ENCODE peak calls at places on chromosome 6, in eight cellular contexts. One of them, this sample, is unnamed.

GRCh38 chr6:25413506-25413905 is 134.3 kb downstream of the CARMIL1 start:
- DNase-seq in HCT116: no peak
- DNase-seq in PC-3: no peak
- DNase-seq in psoas muscle: no peak
- DNase-seq in tibial nerve: no peak
- DNase-seq in testis: no peak
- DNase-seq in trophoblast cell: no peak
- DNase-seq in fibroblast of lung: peak; percentile 47
- DNase-seq in this sample: no peak

GRCh38 chr6:133916650-133917151 is 27.8 kb downstream of the TCF21 start:
- DNase-seq in HCT116: peak; percentile 85
- DNase-seq in PC-3: peak; percentile 86
- DNase-seq in psoas muscle: peak; percentile 86
- DNase-seq in tibial nerve: peak; percentile 98
- DNase-seq in testis: peak; percentile 98
- DNase-seq in trophoblast cell: peak; percentile 88
- DNase-seq in fibroblast of lung: peak; percentile 76
- DNase-seq in this sample: peak; percentile 83

GRCh38 chr6:4264076-4264475 is 128.7 kb upstream of the ECI2 start:
- DNase-seq in HCT116: no peak
- DNase-seq in PC-3: no peak
- DNase-seq in psoas muscle: no peak
- DNase-seq in tibial nerve: no peak
- DNase-seq in testis: no peak
- DNase-seq in trophoblast cell: peak; percentile 35
- DNase-seq in fibroblast of lung: no peak
- DNase-seq in this sample: no peak

GRCh38 chr6:157688960-157689599 is 134.0 kb upstream of the SNX9 start:
- DNase-seq in HCT116: peak; percentile 27
- DNase-seq in PC-3: peak; percentile 33
- DNase-seq in psoas muscle: no peak
- DNase-seq in tibial nerve: no peak
- DNase-seq in testis: no peak
- DNase-seq in trophoblast cell: peak; percentile 76
- DNase-seq in fibroblast of lung: no peak
- DNase-seq in this sample: no peak

GRCh38 chr6:117613920-117614535 is 11.7 kb upstream of the GOPC start:
- DNase-seq in HCT116: no peak
- DNase-seq in PC-3: no peak
- DNase-seq in psoas muscle: no peak
- DNase-seq in tibial nerve: no peak
- DNase-seq in testis: no peak
- DNase-seq in trophoblast cell: peak; percentile 79
- DNase-seq in fibroblast of lung: peak; percentile 65
- DNase-seq in this sample: no peak

GRCh38 chr6:106514281-106514885 is 114.9 kb downstream of the RTN4IP1 start:
- DNase-seq in HCT116: no peak
- DNase-seq in PC-3: peak; percentile 54
- DNase-seq in psoas muscle: no peak
- DNase-seq in tibial nerve: no peak
- DNase-seq in testis: no peak
- DNase-seq in trophoblast cell: no peak
- DNase-seq in fibroblast of lung: no peak
- DNase-seq in this sample: no peak

GRCh38 chr6:163415176-163415619 is 680 bp downstream of the QKI start:
- DNase-seq in HCT116: no peak
- DNase-seq in PC-3: no peak
- DNase-seq in psoas muscle: peak; percentile 36
- DNase-seq in tibial nerve: no peak
- DNase-seq in testis: no peak
- DNase-seq in trophoblast cell: peak; percentile 44
- DNase-seq in fibroblast of lung: no peak
- DNase-seq in this sample: peak; percentile 27

GRCh38 chr6:1485678-1486077 is 96.3 kb downstream of the FOXF2 start:
- DNase-seq in HCT116: peak; percentile 80
- DNase-seq in PC-3: peak; percentile 94
- DNase-seq in psoas muscle: no peak
- DNase-seq in tibial nerve: no peak
- DNase-seq in testis: no peak
- DNase-seq in trophoblast cell: peak; percentile 37
- DNase-seq in fibroblast of lung: peak; percentile 88
- DNase-seq in this sample: no peak

GRCh38 chr6:70884074-70884983 is 72.5 kb downstream of the B3GAT2 start:
- DNase-seq in HCT116: peak; percentile 32
- DNase-seq in PC-3: peak; percentile 63
- DNase-seq in psoas muscle: peak; percentile 40
- DNase-seq in tibial nerve: peak; percentile 74
- DNase-seq in testis: peak; percentile 76
- DNase-seq in trophoblast cell: peak; percentile 79
- DNase-seq in fibroblast of lung: peak; percentile 20
- DNase-seq in this sample: peak; percentile 54

GRCh38 chr6:70843328-70843918 is 113.4 kb downstream of the B3GAT2 start:
- DNase-seq in HCT116: no peak
- DNase-seq in PC-3: peak; percentile 10
- DNase-seq in psoas muscle: no peak
- DNase-seq in tibial nerve: no peak
- DNase-seq in testis: no peak
- DNase-seq in trophoblast cell: no peak
- DNase-seq in fibroblast of lung: no peak
- DNase-seq in this sample: no peak

GRCh38 chr6:4668271-4669179 is 107.7 kb upstream of the CDYL start:
- DNase-seq in HCT116: no peak
- DNase-seq in PC-3: no peak
- DNase-seq in psoas muscle: no peak
- DNase-seq in tibial nerve: no peak
- DNase-seq in testis: no peak
- DNase-seq in trophoblast cell: no peak
- DNase-seq in fibroblast of lung: peak; percentile 70
- DNase-seq in this sample: no peak

GRCh38 chr6:70901324-70901723 is 55.5 kb downstream of the B3GAT2 start:
- DNase-seq in HCT116: peak; percentile 4
- DNase-seq in PC-3: peak; percentile 19
- DNase-seq in psoas muscle: no peak
- DNase-seq in tibial nerve: no peak
- DNase-seq in testis: no peak
- DNase-seq in trophoblast cell: peak; percentile 33
- DNase-seq in fibroblast of lung: no peak
- DNase-seq in this sample: no peak

GRCh38 chr6:26520088-26520839 is 17.9 kb upstream of the HMGN4 start:
- DNase-seq in HCT116: no peak
- DNase-seq in PC-3: no peak
- DNase-seq in psoas muscle: no peak
- DNase-seq in tibial nerve: no peak
- DNase-seq in testis: peak; percentile 82
- DNase-seq in trophoblast cell: no peak
- DNase-seq in fibroblast of lung: no peak
- DNase-seq in this sample: peak; percentile 60

GRCh38 chr6:26520840-26521484 is 17.2 kb upstream of the HMGN4 start:
- DNase-seq in HCT116: peak; percentile 63
- DNase-seq in PC-3: peak; percentile 81
- DNase-seq in psoas muscle: peak; percentile 90
- DNase-seq in tibial nerve: peak; percentile 95
- DNase-seq in testis: peak; percentile 93
- DNase-seq in trophoblast cell: peak; percentile 86
- DNase-seq in fibroblast of lung: peak; percentile 80
- DNase-seq in this sample: peak; percentile 89

GRCh38 chr6:26516481-26517427 is 16.7 kb downstream of the BTN1A1 start:
- DNase-seq in HCT116: no peak
- DNase-seq in PC-3: no peak
- DNase-seq in psoas muscle: no peak
- DNase-seq in tibial nerve: no peak
- DNase-seq in testis: no peak
- DNase-seq in trophoblast cell: no peak
- DNase-seq in fibroblast of lung: no peak
- DNase-seq in this sample: no peak

GRCh38 chr6:26519359-26519758 is 18.8 kb upstream of the HMGN4 start:
- DNase-seq in HCT116: no peak
- DNase-seq in PC-3: no peak
- DNase-seq in psoas muscle: no peak
- DNase-seq in tibial nerve: no peak
- DNase-seq in testis: no peak
- DNase-seq in trophoblast cell: no peak
- DNase-seq in fibroblast of lung: no peak
- DNase-seq in this sample: no peak

DNA sequence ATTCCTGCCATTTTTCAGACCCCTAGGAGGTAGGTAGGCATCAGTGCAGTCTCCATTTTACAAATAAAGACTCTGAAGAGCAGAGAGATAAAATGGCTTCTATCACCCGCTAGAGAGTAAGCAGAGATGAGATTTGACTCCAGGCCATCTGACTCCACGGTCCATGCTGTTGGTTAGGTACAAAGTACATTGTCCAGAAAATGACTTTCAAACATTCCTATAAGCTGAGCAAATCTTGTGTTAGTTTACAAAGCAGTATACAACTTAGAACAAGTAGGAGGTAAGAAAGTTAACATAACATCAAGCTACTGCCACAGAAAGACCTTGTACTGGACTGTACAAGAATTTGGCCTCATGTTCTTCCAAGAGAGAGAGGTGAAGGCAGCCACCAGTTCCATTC is 14.9 kb downstream of the BTN1A1 start:
- DNase-seq in HCT116: no peak
- DNase-seq in PC-3: no peak
- DNase-seq in psoas muscle: no peak
- DNase-seq in tibial nerve: no peak
- DNase-seq in testis: no peak
- DNase-seq in trophoblast cell: no peak
- DNase-seq in fibroblast of lung: no peak
- DNase-seq in this sample: no peak
- H3K4me1 ChIP-seq in HCT116: peaks cover 21% of the 10 kb centered on the region
- H3K4me1 ChIP-seq in PC-3: peaks cover under 1% of the 10 kb centered on the region
- H3K4me1 ChIP-seq in psoas muscle: peaks cover under 1% of the 10 kb centered on the region
- H3K4me1 ChIP-seq in tibial nerve: peaks cover 3% of the 10 kb centered on the region
- H3K4me1 ChIP-seq in testis: peaks cover 4% of the 10 kb centered on the region
- H3K4me1 ChIP-seq in trophoblast cell: no peaks in the 10 kb centered on the region
- H3K4me1 ChIP-seq in fibroblast of lung: no peaks in the 10 kb centered on the region
- H3K4me1 ChIP-seq in this sample: no peaks in the 10 kb centered on the region

DNA sequence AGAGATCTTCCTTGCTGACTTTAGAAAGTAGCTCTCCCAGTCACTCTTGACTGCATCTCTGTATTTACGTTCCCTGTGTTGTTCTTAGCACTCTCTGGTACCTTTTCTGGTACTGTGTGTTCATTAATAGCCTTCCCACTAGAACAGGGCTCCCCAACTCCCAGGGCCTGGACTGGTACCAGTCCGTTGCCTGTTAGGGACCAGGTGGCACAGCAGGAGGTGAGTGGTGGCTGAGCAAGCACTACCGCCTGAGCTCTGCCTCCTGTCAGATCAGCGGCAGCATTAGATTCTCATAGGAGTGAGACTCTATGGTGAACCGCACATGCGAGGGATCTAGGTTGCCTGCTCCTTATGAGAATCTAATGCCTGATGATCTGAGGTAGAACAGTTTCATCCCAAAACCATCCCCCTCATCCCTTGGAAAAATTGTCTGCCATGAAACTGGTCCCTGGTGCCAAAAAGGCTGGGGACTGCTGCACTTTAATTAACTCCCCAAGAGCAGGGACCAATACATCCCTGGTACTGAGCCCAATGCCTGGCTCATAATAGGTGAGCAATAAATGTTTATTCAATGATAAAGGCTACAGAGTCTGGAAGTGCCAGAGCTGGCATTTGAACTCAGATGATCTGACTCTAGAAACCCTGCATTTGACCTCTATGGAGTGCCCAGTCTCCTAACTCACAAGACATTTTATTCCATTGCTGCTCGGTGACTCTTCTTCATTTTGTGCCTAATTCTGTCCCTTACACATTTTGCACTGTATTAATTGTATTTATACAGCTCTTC is 11.0 kb downstream of the UTRN start:
- DNase-seq in HCT116: no peak
- DNase-seq in PC-3: no peak
- DNase-seq in psoas muscle: no peak
- DNase-seq in tibial nerve: no peak
- DNase-seq in testis: no peak
- DNase-seq in trophoblast cell: no peak
- DNase-seq in fibroblast of lung: no peak
- DNase-seq in this sample: no peak
- H3K4me1 ChIP-seq in HCT116: peaks cover 11% of the 10 kb centered on the region
- H3K4me1 ChIP-seq in PC-3: peaks cover 51% of the 10 kb centered on the region
- H3K4me1 ChIP-seq in psoas muscle: peaks cover 40% of the 10 kb centered on the region
- H3K4me1 ChIP-seq in tibial nerve: peaks cover 94% of the 10 kb centered on the region
- H3K4me1 ChIP-seq in testis: peaks cover 13% of the 10 kb centered on the region
- H3K4me1 ChIP-seq in trophoblast cell: no peaks in the 10 kb centered on the region
- H3K4me1 ChIP-seq in fibroblast of lung: peaks cover 5% of the 10 kb centered on the region
- H3K4me1 ChIP-seq in this sample: peaks cover 35% of the 10 kb centered on the region

GRCh38 chr6:6681443-6681842 is 92.9 kb downstream of the LY86 start:
- DNase-seq in HCT116: no peak
- DNase-seq in PC-3: no peak
- DNase-seq in psoas muscle: no peak
- DNase-seq in tibial nerve: no peak
- DNase-seq in testis: no peak
- DNase-seq in trophoblast cell: no peak
- DNase-seq in fibroblast of lung: no peak
- DNase-seq in this sample: no peak

GRCh38 chr6:6684365-6684833 is 95.9 kb downstream of the LY86 start:
- DNase-seq in HCT116: no peak
- DNase-seq in PC-3: no peak
- DNase-seq in psoas muscle: no peak
- DNase-seq in tibial nerve: no peak
- DNase-seq in testis: no peak
- DNase-seq in trophoblast cell: no peak
- DNase-seq in fibroblast of lung: no peak
- DNase-seq in this sample: no peak

GRCh38 chr6:6683964-6684363 is 95.4 kb downstream of the LY86 start:
- DNase-seq in HCT116: no peak
- DNase-seq in PC-3: no peak
- DNase-seq in psoas muscle: no peak
- DNase-seq in tibial nerve: no peak
- DNase-seq in testis: no peak
- DNase-seq in trophoblast cell: no peak
- DNase-seq in fibroblast of lung: no peak
- DNase-seq in this sample: no peak

GRCh38 chr6:6680524-6680923 is 92.0 kb downstream of the LY86 start:
- DNase-seq in HCT116: no peak
- DNase-seq in PC-3: no peak
- DNase-seq in psoas muscle: no peak
- DNase-seq in tibial nerve: no peak
- DNase-seq in testis: no peak
- DNase-seq in trophoblast cell: no peak
- DNase-seq in fibroblast of lung: no peak
- DNase-seq in this sample: no peak

GRCh38 chr6:6682225-6682624 is 93.7 kb downstream of the LY86 start:
- DNase-seq in HCT116: no peak
- DNase-seq in PC-3: no peak
- DNase-seq in psoas muscle: no peak
- DNase-seq in tibial nerve: no peak
- DNase-seq in testis: no peak
- DNase-seq in trophoblast cell: no peak
- DNase-seq in fibroblast of lung: no peak
- DNase-seq in this sample: no peak
- H3K4me1 ChIP-seq in HCT116: peaks cover 24% of the 10 kb centered on the region
- H3K4me1 ChIP-seq in PC-3: peaks cover 21% of the 10 kb centered on the region
- H3K4me1 ChIP-seq in psoas muscle: peaks cover 4% of the 10 kb centered on the region
- H3K4me1 ChIP-seq in tibial nerve: peaks cover 16% of the 10 kb centered on the region
- H3K4me1 ChIP-seq in testis: no peaks in the 10 kb centered on the region
- H3K4me1 ChIP-seq in trophoblast cell: peaks cover under 1% of the 10 kb centered on the region
- H3K4me1 ChIP-seq in fibroblast of lung: no peaks in the 10 kb centered on the region
- H3K4me1 ChIP-seq in this sample: peaks cover 3% of the 10 kb centered on the region

DNA sequence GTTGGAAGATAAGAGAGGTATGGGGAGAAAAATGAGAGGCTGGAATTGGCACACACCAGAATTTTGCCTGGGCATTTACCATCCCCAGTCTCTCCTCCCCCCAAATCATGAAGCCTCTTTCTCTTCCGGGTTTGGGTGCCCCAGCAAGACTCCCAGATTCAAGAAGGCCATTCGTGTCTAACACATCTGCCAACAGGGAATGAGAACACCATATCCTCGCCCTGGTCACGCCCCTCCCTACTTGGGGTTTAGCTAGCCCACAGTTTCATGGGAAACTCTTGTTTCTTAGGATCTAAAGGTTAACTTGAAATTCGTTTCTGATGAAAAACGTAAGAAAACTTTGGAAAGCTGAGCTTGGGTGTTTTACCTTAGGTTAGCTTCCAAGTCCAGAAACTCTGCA is 105.5 kb upstream of the TMEM170B start:
- DNase-seq in HCT116: no peak
- DNase-seq in PC-3: no peak
- DNase-seq in psoas muscle: no peak
- DNase-seq in tibial nerve: no peak
- DNase-seq in testis: no peak
- DNase-seq in trophoblast cell: no peak
- DNase-seq in fibroblast of lung: no peak
- DNase-seq in this sample: no peak
- H3K4me1 ChIP-seq in HCT116: peaks cover 31% of the 10 kb centered on the region
- H3K4me1 ChIP-seq in PC-3: peaks cover 70% of the 10 kb centered on the region
- H3K4me1 ChIP-seq in psoas muscle: peaks cover 23% of the 10 kb centered on the region
- H3K4me1 ChIP-seq in tibial nerve: peaks cover 72% of the 10 kb centered on the region
- H3K4me1 ChIP-seq in testis: peaks cover 41% of the 10 kb centered on the region
- H3K4me1 ChIP-seq in trophoblast cell: peaks cover 9% of the 10 kb centered on the region
- H3K4me1 ChIP-seq in fibroblast of lung: peaks cover 26% of the 10 kb centered on the region
- H3K4me1 ChIP-seq in this sample: peaks cover 48% of the 10 kb centered on the region

This sample was measured in thyroid gland.